ENCODE peak calls at places on chromosome 4, in eight cellular contexts. N, O, A, D, C, H, Y and P are unnamed samples.

GRCh38 chr4:59655996-59656395 is 1544.1 kb upstream of the ADGRL3 start:
- DNase-seq in N (no peak), O (no peak), A (no peak), D (no peak), C (no peak), H (no peak), Y (peak), P (no peak)

GRCh38 chr4:16893141-16893571 is 5.3 kb downstream of the LDB2 start:
- DNase-seq in N (no peak), O (no peak), A (peak), D (no peak), C (no peak), H (no peak), Y (no peak), P (no peak)

GRCh38 chr4:183758735-183759447 is 99.8 kb downstream of the TRAPPC11 start:
- DNase-seq in N (no peak), O (no peak), A (peak), D (no peak), C (no peak), H (no peak), Y (no peak), P (no peak)

GRCh38 chr4:77872723-77873435 is 10.2 kb downstream of the MRPL1 start:
- DNase-seq in N (no peak), O (no peak), A (peak), D (no peak), C (no peak), H (no peak), Y (no peak), P (no peak)

GRCh38 chr4:94126669-94127068 is 81.0 kb upstream of the SMARCAD1 start:
- DNase-seq in N (no peak), O (no peak), A (no peak), D (no peak), C (no peak), H (no peak), Y (no peak), P (no peak)

GRCh38 chr4:138448169-138448568 is 206.0 kb upstream of the SLC7A11 start:
- DNase-seq in N (no peak), O (no peak), A (no peak), D (no peak), C (no peak), H (no peak), Y (no peak), P (no peak)

GRCh38 chr4:156962551-156962974 is 9.0 kb downstream of the PDGFC start:
- DNase-seq in N (no peak), O (no peak), A (peak), D (no peak), C (no peak), H (no peak), Y (no peak), P (no peak)

GRCh38 chr4:76867880-76868655 is 29.9 kb downstream of the SOWAHB start:
- DNase-seq in N (no peak), O (no peak), A (no peak), D (no peak), C (no peak), H (no peak), Y (peak), P (no peak)

GRCh38 chr4:156193116-156193515 is 239.4 kb upstream of the CTSO start:
- DNase-seq in N (no peak), O (no peak), A (no peak), D (no peak), C (no peak), H (no peak), Y (no peak), P (no peak)

GRCh38 chr4:48017108-48017527 is 546 bp downstream of the NIPAL1 start:
- DNase-seq in N (no peak), O (peak), A (peak), D (peak), C (peak), H (peak), Y (peak), P (no peak)

GRCh38 chr4:73281982-73282381 is 23.4 kb upstream of the ANKRD17 start:
- DNase-seq in N (no peak), O (no peak), A (no peak), D (no peak), C (no peak), H (no peak), Y (no peak), P (no peak)

GRCh38 chr4:106414366-106414765 is 45.8 kb upstream of the GIMD1 start:
- DNase-seq in N (no peak), O (no peak), A (no peak), D (no peak), C (no peak), H (no peak), Y (no peak), P (no peak)

GRCh38 chr4:6180841-6181631 is 19.3 kb downstream of the JAKMIP1 start:
- DNase-seq in N (no peak), O (no peak), A (no peak), D (peak), C (peak), H (no peak), Y (no peak), P (peak)

GRCh38 chr4:188439641-188440311 is 300.5 kb downstream of the TRIML1 start:
- DNase-seq in N (no peak), O (peak), A (peak), D (no peak), C (no peak), H (no peak), Y (no peak), P (no peak)

GRCh38 chr4:117326091-117326490 is 240.7 kb upstream of the TRAM1L1 start:
- DNase-seq in N (no peak), O (no peak), A (no peak), D (no peak), C (no peak), H (no peak), Y (no peak), P (no peak)

GRCh38 chr4:82076359-82076758 is 297.4 kb downstream of the HNRNPD start:
- DNase-seq in N (no peak), O (no peak), A (no peak), D (no peak), C (no peak), H (no peak), Y (no peak), P (no peak)

GRCh38 chr4:139050436-139050835 is 34.9 kb downstream of the NOCT start:
- DNase-seq in N (no peak), O (no peak), A (peak), D (no peak), C (no peak), H (no peak), Y (no peak), P (no peak)

GRCh38 chr4:17578482-17578891 is 1.5 kb downstream of the LAP3 start:
- DNase-seq in N (no peak), O (no peak), A (no peak), D (no peak), C (no peak), H (no peak), Y (no peak), P (no peak)